ENCODE peak calls at places on chromosomes 16 and 17, in ten cellular contexts. One of them, this sample, is unnamed.

GRCh38 chr17:45814622-45815606 is 29.8 kb upstream of the SPPL2C start:
- DNase-seq in B cell: no peak
- DNase-seq in heart left ventricle: peak; percentile 50
- DNase-seq in A549: no peak
- DNase-seq in psoas muscle: no peak
- DNase-seq in NB4: no peak
- DNase-seq in OCI-LY7: no peak
- DNase-seq in esophagus squamous epithelium: no peak
- DNase-seq in GM10248: no peak
- DNase-seq in left ventricle myocardium inferior: no peak
- DNase-seq in this sample: no peak

GRCh38 chr17:42422958-42423712 is at the start of gene CAVIN1:
- DNase-seq in heart left ventricle: peak; percentile 99
- DNase-seq in GM10248: peak; percentile 69
- DNase-seq in NB4: no peak
- DNase-seq in psoas muscle: peak; percentile 100
- DNase-seq in left ventricle myocardium inferior: peak; percentile 100
- DNase-seq in B cell: peak; percentile 59
- DNase-seq in A549: peak; percentile 99
- DNase-seq in OCI-LY7: no peak
- DNase-seq in esophagus squamous epithelium: peak; percentile 49
- DNase-seq in this sample: no peak

GRCh38 chr16:20061132-20061531 is 12.6 kb downstream of the GPR139 start:
- DNase-seq in left ventricle myocardium inferior: no peak
- DNase-seq in GM10248: no peak
- DNase-seq in heart left ventricle: no peak
- DNase-seq in A549: no peak
- DNase-seq in esophagus squamous epithelium: no peak
- DNase-seq in OCI-LY7: no peak
- DNase-seq in NB4: no peak
- DNase-seq in B cell: no peak
- DNase-seq in psoas muscle: no peak
- DNase-seq in this sample: no peak

GRCh38 chr16:70777973-70778406 is 23.0 kb downstream of the VAC14 start:
- DNase-seq in heart left ventricle: no peak
- DNase-seq in psoas muscle: no peak
- DNase-seq in esophagus squamous epithelium: no peak
- DNase-seq in OCI-LY7: no peak
- DNase-seq in left ventricle myocardium inferior: no peak
- DNase-seq in NB4: no peak
- DNase-seq in GM10248: no peak
- DNase-seq in B cell: no peak
- DNase-seq in A549: peak; percentile 35
- DNase-seq in this sample: no peak

GRCh38 chr16:4309102-4309832 is 6.6 kb upstream of the GLIS2 start:
- DNase-seq in esophagus squamous epithelium: no peak
- DNase-seq in heart left ventricle: no peak
- DNase-seq in psoas muscle: no peak
- DNase-seq in NB4: no peak
- DNase-seq in OCI-LY7: peak; percentile 25
- DNase-seq in B cell: no peak
- DNase-seq in A549: no peak
- DNase-seq in left ventricle myocardium inferior: no peak
- DNase-seq in GM10248: no peak
- DNase-seq in this sample: no peak

GRCh38 chr16:48507886-48508285 is 102.1 kb downstream of the N4BP1 start:
- DNase-seq in OCI-LY7: no peak
- DNase-seq in left ventricle myocardium inferior: no peak
- DNase-seq in esophagus squamous epithelium: no peak
- DNase-seq in A549: no peak
- DNase-seq in psoas muscle: no peak
- DNase-seq in heart left ventricle: no peak
- DNase-seq in B cell: no peak
- DNase-seq in GM10248: no peak
- DNase-seq in NB4: no peak
- DNase-seq in this sample: no peak

GRCh38 chr16:78122774-78123315 is 23.4 kb downstream of the WWOX start:
- DNase-seq in GM10248: peak; percentile 47
- DNase-seq in left ventricle myocardium inferior: no peak
- DNase-seq in esophagus squamous epithelium: no peak
- DNase-seq in NB4: peak; percentile 62
- DNase-seq in A549: peak; percentile 32
- DNase-seq in OCI-LY7: peak; percentile 63
- DNase-seq in B cell: peak; percentile 50
- DNase-seq in psoas muscle: peak; percentile 19
- DNase-seq in heart left ventricle: no peak
- DNase-seq in this sample: no peak

GRCh38 chr17:79798296-79799173 is 1.7 kb upstream of the CBX8 start:
- DNase-seq in A549: no peak
- DNase-seq in heart left ventricle: no peak
- DNase-seq in left ventricle myocardium inferior: no peak
- DNase-seq in psoas muscle: peak; percentile 49
- DNase-seq in esophagus squamous epithelium: no peak
- DNase-seq in NB4: peak; percentile 48
- DNase-seq in B cell: no peak
- DNase-seq in GM10248: no peak
- DNase-seq in OCI-LY7: no peak
- DNase-seq in this sample: no peak

GRCh38 chr16:84040823-84041391 is 1.7 kb downstream of the SLC38A8 start:
- DNase-seq in GM10248: no peak
- DNase-seq in heart left ventricle: no peak
- DNase-seq in esophagus squamous epithelium: no peak
- DNase-seq in psoas muscle: no peak
- DNase-seq in NB4: no peak
- DNase-seq in B cell: no peak
- DNase-seq in OCI-LY7: no peak
- DNase-seq in A549: no peak
- DNase-seq in left ventricle myocardium inferior: no peak
- DNase-seq in this sample: no peak

GRCh38 chr17:44045493-44045892 is 21.0 kb downstream of the LSM12 start:
- DNase-seq in A549: no peak
- DNase-seq in psoas muscle: no peak
- DNase-seq in heart left ventricle: no peak
- DNase-seq in NB4: no peak
- DNase-seq in OCI-LY7: no peak
- DNase-seq in GM10248: no peak
- DNase-seq in esophagus squamous epithelium: no peak
- DNase-seq in B cell: no peak
- DNase-seq in left ventricle myocardium inferior: no peak
- DNase-seq in this sample: no peak

GRCh38 chr16:28902909-28903308 is 22.1 kb downstream of the RABEP2 start:
- DNase-seq in heart left ventricle: no peak
- DNase-seq in psoas muscle: no peak
- DNase-seq in A549: no peak
- DNase-seq in OCI-LY7: no peak
- DNase-seq in GM10248: no peak
- DNase-seq in NB4: peak; percentile 68
- DNase-seq in esophagus squamous epithelium: no peak
- DNase-seq in B cell: no peak
- DNase-seq in left ventricle myocardium inferior: no peak
- DNase-seq in this sample: no peak

GRCh38 chr16:70430667-70431536 is 8.0 kb downstream of the ST3GAL2 start:
- DNase-seq in psoas muscle: no peak
- DNase-seq in heart left ventricle: no peak
- DNase-seq in B cell: peak; percentile 89
- DNase-seq in A549: no peak
- DNase-seq in esophagus squamous epithelium: no peak
- DNase-seq in NB4: peak; percentile 93
- DNase-seq in GM10248: peak; percentile 81
- DNase-seq in OCI-LY7: peak; percentile 94
- DNase-seq in left ventricle myocardium inferior: no peak
- DNase-seq in this sample: no peak

GRCh38 chr16:27463741-27464662 is 62.0 kb downstream of the IL21R start:
- DNase-seq in psoas muscle: no peak
- DNase-seq in NB4: no peak
- DNase-seq in heart left ventricle: no peak
- DNase-seq in left ventricle myocardium inferior: no peak
- DNase-seq in A549: no peak
- DNase-seq in OCI-LY7: no peak
- DNase-seq in esophagus squamous epithelium: no peak
- DNase-seq in B cell: no peak
- DNase-seq in GM10248: no peak
- DNase-seq in this sample: peak; percentile 69

GRCh38 chr17:7932949-7933348 is 943 bp downstream of the CNTROB start:
- DNase-seq in GM10248: peak; percentile 51
- DNase-seq in OCI-LY7: peak; percentile 62
- DNase-seq in left ventricle myocardium inferior: no peak
- DNase-seq in A549: peak; percentile 90
- DNase-seq in esophagus squamous epithelium: no peak
- DNase-seq in NB4: peak; percentile 82
- DNase-seq in psoas muscle: peak; percentile 31
- DNase-seq in B cell: peak; percentile 37
- DNase-seq in heart left ventricle: peak; percentile 36
- DNase-seq in this sample: peak; percentile 40

GRCh38 chr16:88318521-88318920 is 64.2 kb upstream of the ZNF469 start:
- DNase-seq in B cell: no peak
- DNase-seq in GM10248: no peak
- DNase-seq in NB4: no peak
- DNase-seq in esophagus squamous epithelium: no peak
- DNase-seq in psoas muscle: no peak
- DNase-seq in A549: no peak
- DNase-seq in heart left ventricle: no peak
- DNase-seq in left ventricle myocardium inferior: no peak
- DNase-seq in OCI-LY7: no peak
- DNase-seq in this sample: no peak
- TF ChIP-seq CTCF in B cell: no peak
- TF ChIP-seq CTCF in GM10248: no peak
- TF ChIP-seq CTCF in NB4: no peak
- TF ChIP-seq CTCF in esophagus squamous epithelium: no peak
- TF ChIP-seq CTCF in psoas muscle: no peak
- TF ChIP-seq CTCF in A549: no peak
- TF ChIP-seq CTCF in heart left ventricle: no peak
- TF ChIP-seq CTCF in left ventricle myocardium inferior: no peak
- TF ChIP-seq CTCF in OCI-LY7: no peak
- TF ChIP-seq CTCF in this sample: no peak

DNA sequence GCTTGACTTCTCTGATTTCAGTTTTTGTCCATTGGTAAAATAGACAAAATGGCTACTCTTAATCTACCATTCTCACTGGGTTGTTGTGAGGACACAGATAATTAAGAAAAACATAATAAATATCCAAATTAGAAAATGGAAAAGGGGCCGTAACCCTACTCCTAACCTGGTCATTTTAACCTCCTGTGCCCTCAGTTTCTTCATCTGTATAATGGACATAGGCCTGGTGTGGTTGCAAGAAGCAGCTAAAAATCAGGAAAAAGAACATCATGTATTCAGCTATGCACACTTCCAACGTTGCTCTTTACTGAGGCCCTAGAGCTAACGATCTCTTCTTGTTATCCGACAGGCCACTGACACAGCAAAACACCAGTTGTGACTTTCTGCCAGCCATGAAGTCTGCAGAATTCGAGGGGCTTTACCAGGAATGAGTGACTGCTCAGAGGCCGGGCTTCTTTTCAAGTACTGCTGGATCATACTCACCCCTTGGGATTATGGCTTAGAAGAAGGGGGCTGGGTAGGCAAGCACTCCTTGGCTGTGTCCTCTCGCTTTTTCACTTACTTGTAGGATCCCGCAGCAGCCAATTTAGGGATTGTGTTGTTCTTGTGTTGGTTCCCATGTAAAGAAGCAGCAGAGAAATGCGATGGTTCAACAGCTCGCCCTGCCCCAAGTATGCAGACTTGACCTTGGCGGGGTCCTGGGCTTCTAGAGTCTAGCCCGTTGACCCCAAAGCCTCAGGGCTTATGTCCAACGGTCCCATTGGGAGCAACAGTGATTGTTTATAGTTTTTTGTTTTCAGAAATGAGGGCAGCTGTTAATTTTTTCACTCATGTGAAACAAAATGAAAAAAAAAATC is 20.9 kb downstream of the LDAF1 start:
- DNase-seq in heart left ventricle: peak; percentile 40
- DNase-seq in A549: no peak
- DNase-seq in NB4: no peak
- DNase-seq in GM10248: no peak
- DNase-seq in psoas muscle: no peak
- DNase-seq in OCI-LY7: no peak
- DNase-seq in left ventricle myocardium inferior: no peak
- DNase-seq in esophagus squamous epithelium: no peak
- DNase-seq in B cell: no peak
- DNase-seq in this sample: no peak
- TF ChIP-seq CTCF in heart left ventricle: no peak
- TF ChIP-seq CTCF in A549: no peak
- TF ChIP-seq CTCF in NB4: no peak
- TF ChIP-seq CTCF in GM10248: no peak
- TF ChIP-seq CTCF in psoas muscle: no peak
- TF ChIP-seq CTCF in OCI-LY7: no peak
- TF ChIP-seq CTCF in left ventricle myocardium inferior: no peak
- TF ChIP-seq CTCF in esophagus squamous epithelium: no peak
- TF ChIP-seq CTCF in B cell: no peak
- TF ChIP-seq CTCF in this sample: no peak

DNA sequence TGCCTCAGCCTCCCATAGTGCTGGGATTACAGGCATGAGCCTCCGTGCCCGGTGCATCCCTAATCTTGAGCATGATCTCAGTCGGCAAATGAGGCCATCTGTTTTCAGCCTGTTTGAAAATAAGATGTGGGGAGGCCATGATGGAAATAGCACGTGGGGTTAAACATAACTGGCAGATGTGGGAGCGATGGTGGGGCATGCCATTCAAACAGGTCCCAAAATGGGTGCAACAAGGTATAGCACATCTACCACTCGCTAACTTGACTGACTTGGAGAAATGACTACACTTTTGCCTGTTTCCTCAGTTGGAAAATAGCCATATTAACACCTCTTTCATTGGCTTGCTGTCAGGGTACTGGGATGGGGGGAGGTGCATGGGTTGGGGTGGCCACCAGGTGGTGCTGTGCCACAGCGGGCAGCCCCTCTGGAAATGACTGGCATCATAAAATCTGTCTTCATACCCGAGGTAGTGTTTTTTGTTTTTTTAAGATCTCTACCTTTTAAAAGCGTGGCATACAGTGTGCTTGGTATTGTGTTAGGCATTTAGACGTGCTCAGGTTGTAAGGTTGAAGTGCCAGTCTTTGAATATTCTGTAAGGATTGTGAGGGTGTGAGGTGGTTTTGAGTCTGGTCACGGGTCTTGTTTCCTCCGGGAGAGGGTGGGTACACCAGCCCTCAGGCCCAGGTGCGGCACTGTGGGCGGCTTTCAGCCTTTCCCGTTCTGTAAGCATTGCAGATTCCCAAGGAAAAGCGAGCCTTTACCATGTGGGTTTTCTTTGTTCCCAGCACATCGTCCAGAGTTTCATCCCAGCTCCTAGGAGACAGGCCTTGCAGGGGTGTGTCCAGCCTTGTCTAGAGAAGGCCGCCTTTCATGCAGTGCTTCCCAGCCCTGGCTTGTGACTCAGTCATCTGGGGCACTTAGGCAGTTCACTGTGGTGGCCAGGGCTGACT is 2.9 kb upstream of the TTYH2 start:
- DNase-seq in psoas muscle: peak; percentile 65
- DNase-seq in A549: peak; percentile 95
- DNase-seq in esophagus squamous epithelium: no peak
- DNase-seq in B cell: peak; percentile 88
- DNase-seq in left ventricle myocardium inferior: peak; percentile 69
- DNase-seq in heart left ventricle: peak; percentile 57
- DNase-seq in NB4: peak; percentile 73
- DNase-seq in GM10248: peak; percentile 81
- DNase-seq in OCI-LY7: peak; percentile 70
- DNase-seq in this sample: peak; percentile 71
- TF ChIP-seq CTCF in psoas muscle: peak; percentile 96
- TF ChIP-seq CTCF in A549: peak; percentile 97
- TF ChIP-seq CTCF in esophagus squamous epithelium: peak; percentile 90
- TF ChIP-seq CTCF in B cell: peak; percentile 94
- TF ChIP-seq CTCF in left ventricle myocardium inferior: peak; percentile 98
- TF ChIP-seq CTCF in heart left ventricle: peak; percentile 99
- TF ChIP-seq CTCF in NB4: peak; percentile 90
- TF ChIP-seq CTCF in GM10248: peak; percentile 95
- TF ChIP-seq CTCF in OCI-LY7: peak; percentile 100
- TF ChIP-seq CTCF in this sample: peak; percentile 89

GRCh38 chr17:59534583-59534982 is 30.8 kb upstream of the DHX40 start:
- DNase-seq in NB4: peak; percentile 36
- DNase-seq in psoas muscle: no peak
- DNase-seq in esophagus squamous epithelium: no peak
- DNase-seq in OCI-LY7: peak; percentile 34
- DNase-seq in heart left ventricle: no peak
- DNase-seq in A549: peak; percentile 56
- DNase-seq in B cell: no peak
- DNase-seq in left ventricle myocardium inferior: no peak
- DNase-seq in GM10248: no peak
- DNase-seq in this sample: no peak
- TF ChIP-seq CTCF in NB4: no peak
- TF ChIP-seq CTCF in psoas muscle: no peak
- TF ChIP-seq CTCF in esophagus squamous epithelium: no peak
- TF ChIP-seq CTCF in OCI-LY7: peak; percentile 56
- TF ChIP-seq CTCF in heart left ventricle: no peak
- TF ChIP-seq CTCF in A549: peak; percentile 16
- TF ChIP-seq CTCF in B cell: no peak
- TF ChIP-seq CTCF in left ventricle myocardium inferior: no peak
- TF ChIP-seq CTCF in GM10248: no peak
- TF ChIP-seq CTCF in this sample: no peak